ENCODE peak calls at places on chromosomes 3 and 15, in four cellular contexts. E is effector memory CD4-positive, alpha-beta T cell; W is naive thymus-derived CD4-positive, alpha-beta T cell; A is AG04450. S is an unnamed sample. For H3K27me3, the result is how much of the 10 kb centered on the place peaks cover.

GRCh38 chr3:175338775-175339535 is 479.8 kb downstream of the NAALADL2 start:
- DNase-seq in E (no peak), A (peak), W (no peak), S (peak)

GRCh38 chr3:81554805-81555204 is 206.6 kb downstream of the GBE1 start:
- DNase-seq in E (no peak), W (no peak), A (no peak), S (peak)

GRCh38 chr3:8561365-8561764 is 59.7 kb downstream of the LMCD1 start:
- DNase-seq in A (no peak), W (no peak), E (no peak), S (no peak)

GRCh38 chr3:115885621-115886020 is 262.3 kb downstream of the GAP43 start:
- DNase-seq in E (no peak), W (no peak), A (no peak), S (peak)

GRCh38 chr3:12405432-12406272 is 78.6 kb upstream of the TSEN2 start:
- DNase-seq in E (no peak), A (peak), W (no peak), S (peak)

GRCh38 chr3:118884748-118885206 is 149.9 kb downstream of the IGSF11 start:
- DNase-seq in E (peak), W (peak), A (no peak), S (peak)

GRCh38 chr15:83685864-83686263 is 31.9 kb downstream of the ADAMTSL3 start:
- DNase-seq in W (no peak), A (no peak), E (no peak), S (no peak)

GRCh38 chr3:71247221-71247947 is 336.1 kb downstream of the FOXP1 start:
- DNase-seq in W (no peak), A (no peak), E (no peak), S (peak)

GRCh38 chr3:46867550-46867898 is 4.3 kb upstream of the MYL3 start:
- DNase-seq in E (no peak), W (no peak), A (no peak), S (no peak)

GRCh38 chr15:82936966-82937647 is 15.4 kb downstream of the HOMER2 start:
- DNase-seq in A (no peak), E (no peak), W (no peak), S (peak)

GRCh38 chr15:96068897-96069296 is 261.6 kb upstream of the NR2F2 start:
- DNase-seq in W (no peak), A (no peak), E (no peak), S (no peak)

GRCh38 chr15:58279654-58280053 is 141.5 kb downstream of the AQP9 start:
- DNase-seq in W (no peak), E (no peak), A (no peak), S (no peak)

GRCh38 chr15:75145027-75145841 is 56.4 kb upstream of the C15orf39 start:
- DNase-seq in W (no peak), E (no peak), A (no peak), S (no peak)

GRCh38 chr15:84749111-84749991 is 959 bp downstream of the ZNF592 start:
- DNase-seq in A (no peak), W (peak), E (peak), S (peak)

GRCh38 chr15:56723787-56724186 is 9.5 kb downstream of the ZNF280D start:
- DNase-seq in W (no peak), A (no peak), E (no peak), S (no peak)

GRCh38 chr3:174355505-174355904 is 503.6 kb upstream of the NAALADL2 start:
- DNase-seq in W (no peak), E (no peak), A (no peak), S (peak)

GRCh38 chr15:101489236-101489632 is 273 bp downstream of the PCSK6 start:
- DNase-seq in W (peak), A (no peak), E (no peak), S (no peak)

GRCh38 chr3:27467545-27467944 is 16.6 kb downstream of the SLC4A7 start:
- DNase-seq in A (no peak), W (no peak), E (no peak), S (no peak)

GRCh38 chr3:65030847-65031463 is 343.2 kb upstream of the ADAMTS9 start:
- DNase-seq in A (no peak), E (no peak), W (no peak), S (peak)

GRCh38 chr3:172129868-172130751 is 90.7 kb downstream of the FNDC3B start:
- DNase-seq in E (peak), A (peak), W (peak), S (peak)

GRCh38 chr3:172132721-172133311 is 93.4 kb downstream of the FNDC3B start:
- DNase-seq in W (no peak), A (no peak), E (no peak), S (no peak)

GRCh38 chr3:172132159-172132586 is 92.8 kb downstream of the FNDC3B start:
- DNase-seq in W (no peak), A (no peak), E (no peak), S (no peak)

GRCh38 chr3:172133830-172134229 is 94.5 kb downstream of the FNDC3B start:
- DNase-seq in E (no peak), A (no peak), W (no peak), S (no peak)

DNA sequence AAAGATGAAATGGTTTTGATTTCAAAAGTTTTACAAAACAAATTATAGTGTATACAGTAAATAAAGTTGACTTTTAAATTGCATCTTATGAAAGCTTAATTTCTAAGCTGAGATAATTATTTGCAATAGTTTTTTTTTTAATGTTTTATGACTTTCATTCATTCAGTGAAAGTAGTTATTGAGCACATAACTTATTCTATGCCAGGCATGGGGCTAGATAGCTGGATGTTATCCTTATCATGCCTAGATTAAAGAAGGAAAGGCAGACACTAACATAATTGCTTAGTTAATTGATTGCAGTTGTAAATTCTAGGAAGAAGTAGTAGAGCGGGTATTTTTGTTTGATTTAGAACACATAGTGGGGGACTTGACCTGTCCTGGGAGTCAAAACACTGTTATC is 92.4 kb downstream of the FNDC3B start:
- DNase-seq in A (no peak), W (no peak), E (no peak), S (no peak)
- H3K27ac ChIP-seq in A (no peak), W (no peak), E (peak), S (peak)

GRCh38 chr3:187949093-187949820 is 204.0 kb upstream of the BCL6 start:
- DNase-seq in A (no peak), W (no peak), E (no peak), S (no peak)
- H3K4me3 ChIP-seq in A (no peak), W (no peak), E (no peak), S (no peak)

GRCh38 chr3:128426128-128426921 is 40.4 kb downstream of the DNAJB8 start:
- DNase-seq in E (peak), W (peak), A (no peak), S (no peak)

GRCh38 chr3:128425846-128426127 is 40.9 kb downstream of the DNAJB8 start:
- DNase-seq in A (no peak), W (no peak), E (no peak), S (no peak)

GRCh38 chr3:128427872-128428822 is 38.5 kb downstream of the DNAJB8 start:
- DNase-seq in W (no peak), A (no peak), E (no peak), S (no peak)

GRCh38 chr3:128429275-128429674 is 37.4 kb downstream of the DNAJB8 start:
- DNase-seq in A (no peak), E (no peak), W (no peak), S (no peak)

GRCh38 chr3:128427175-128427857 is 39.4 kb downstream of the DNAJB8 start:
- DNase-seq in W (no peak), A (no peak), E (no peak), S (no peak)
- H3K27me3 ChIP-seq in W (under half), A (under half), E (under half), S (under half)

GRCh38 chr15:51108933-51109550 is 14.3 kb upstream of the TNFAIP8L3 start:
- DNase-seq in W (no peak), A (peak), E (no peak), S (peak)
- H3K27ac ChIP-seq in W (no peak), A (peak), E (no peak), S (peak)

GRCh38 chr15:60616147-60616546 is 137.2 kb upstream of the ICE2 start:
- DNase-seq in E (no peak), W (no peak), A (no peak), S (no peak)
- H3K4me3 ChIP-seq in E (no peak), W (no peak), A (no peak), S (no peak)

GRCh38 chr15:81268340-81268739 is 55.6 kb downstream of the STARD5 start:
- DNase-seq in A (no peak), W (no peak), E (no peak), S (no peak)
- H3K27me3 ChIP-seq in A (under half), W (under half), E (under half), S (under half)

GRCh38 chr3:178120367-178120766 is 415.9 kb upstream of the KCNMB2 start:
- DNase-seq in E (no peak), A (no peak), W (no peak), S (peak)
- H3K27ac ChIP-seq in E (no peak), A (peak), W (no peak), S (peak)

GRCh38 chr3:5186089-5186853 is 1.2 kb upstream of the EDEM1 start:
- DNase-seq in A (no peak), E (no peak), W (no peak), S (no peak)

GRCh38 chr3:5187920-5188418 is 462 bp downstream of the EDEM1 start:
- DNase-seq in W (peak), A (no peak), E (peak), S (no peak)

GRCh38 chr3:5187152-5187919 is at the start of gene EDEM1:
- DNase-seq in E (peak), A (peak), W (peak), S (peak)

GRCh38 chr3:5185093-5185673 is 2.3 kb upstream of the EDEM1 start:
- DNase-seq in A (no peak), E (no peak), W (no peak), S (no peak)

GRCh38 chr3:5186854-5187151 is 704 bp upstream of the EDEM1 start:
- DNase-seq in W (no peak), A (no peak), E (no peak), S (no peak)
- H3K4me3 ChIP-seq in W (peak), A (peak), E (peak), S (peak)

GRCh38 chr3:32237670-32238026 is 832 bp upstream of the CMTM8 start:
- DNase-seq in E (no peak), W (no peak), A (no peak), S (no peak)
- H3K27me3 ChIP-seq in E (under half), W (under half), A (under half), S (under half)

S was measured in brain microvascular endothelial cell.